ENCODE peak calls at places on chromosomes 3 and 15, in five cellular contexts. T is heart right ventricle; K is endothelial cell; A is NCI-H1694 treated with DMSO at 0.1 percent for 48 hours; D is effector memory CD4-positive, alpha-beta T cell. C is an unnamed sample.

GRCh38 chr15:55564347-55565145 is 23.6 kb downstream of the PYGO1 start:
- DNase-seq in T (no peak), K (no peak), A (no peak), D (no peak), C (peak; percentile 28)

GRCh38 chr3:159417761-159418160 is 570.9 kb upstream of the IL12A start:
- DNase-seq in T (no peak), K (no peak), A (no peak), D (no peak), C (no peak)

GRCh38 chr3:158479051-158479450 is 91.9 kb upstream of the MLF1 start:
- DNase-seq in T (no peak), K (no peak), A (no peak), D (no peak), C (no peak)

GRCh38 chr3:100198579-100199269 is 62.1 kb upstream of the TBC1D23 start:
- DNase-seq in T (no peak), K (no peak), A (no peak), D (no peak), C (no peak)

GRCh38 chr15:69815793-69816192 is 281.9 kb downstream of the TLE3 start:
- DNase-seq in T (no peak), K (no peak), A (no peak), D (no peak), C (no peak)

GRCh38 chr3:50294492-50295403 is 2.5 kb upstream of the IFRD2 start:
- DNase-seq in T (no peak), K (no peak), A (no peak), D (no peak), C (no peak)

GRCh38 chr3:146156801-146157310 is 4.1 kb downstream of the PLOD2 start:
- DNase-seq in T (no peak), K (no peak), A (no peak), D (no peak), C (no peak)

GRCh38 chr3:38029400-38030125 is at the start of gene PLCD1:
- DNase-seq in T (peak; percentile 86), K (peak; percentile 62), A (no peak), D (peak; percentile 63), C (peak; percentile 95)

GRCh38 chr15:48866141-48866563 is 11.8 kb upstream of the EID1 start:
- DNase-seq in T (no peak), K (no peak), A (peak; percentile 28), D (no peak), C (no peak)

GRCh38 chr3:151976211-151977050 is 103.0 kb downstream of the SUCNR1 start:
- DNase-seq in T (no peak), K (no peak), A (no peak), D (no peak), C (no peak)

GRCh38 chr3:71584216-71585061 is 911 bp upstream of the FOXP1 start:
- DNase-seq in T (peak; percentile 30), K (peak; percentile 34), A (no peak), D (peak; percentile 24), C (peak; percentile 42)

GRCh38 chr3:139225551-139225950 is 118.3 kb upstream of the MRPS22 start:
- DNase-seq in T (no peak), K (no peak), A (no peak), D (no peak), C (no peak)

GRCh38 chr3:157082305-157082981 is 77.5 kb downstream of the CCNL1 start:
- DNase-seq in T (no peak), K (no peak), A (no peak), D (no peak), C (no peak)

GRCh38 chr3:121232309-121233225 is 313.2 kb downstream of the POLQ start:
- DNase-seq in T (no peak), K (no peak), A (no peak), D (no peak), C (no peak)

GRCh38 chr3:185968168-185968567 is 30.4 kb upstream of the TRA2B start:
- DNase-seq in T (no peak), K (no peak), A (no peak), D (no peak), C (no peak)

GRCh38 chr15:40105517-40106202 is 3.0 kb downstream of the BMF start:
- DNase-seq in T (no peak), K (no peak), A (no peak), D (no peak), C (no peak)

GRCh38 chr3:152281032-152281713 is 12.4 kb downstream of the MBNL1 start:
- DNase-seq in T (no peak), K (no peak), A (no peak), D (no peak), C (no peak)

GRCh38 chr3:5480190-5480589 is 292.7 kb downstream of the EDEM1 start:
- DNase-seq in T (no peak), K (no peak), A (no peak), D (no peak), C (no peak)

GRCh38 chr15:101062471-101063171 is 143.5 kb downstream of the LRRK1 start:
- DNase-seq in T (no peak), K (no peak), A (no peak), D (no peak), C (no peak)

GRCh38 chr15:78358114-78358513 is 18.0 kb downstream of the CRABP1 start:
- DNase-seq in T (no peak), K (no peak), A (no peak), D (no peak), C (peak; percentile 61)

GRCh38 chr3:193605876-193606275 is 12.9 kb downstream of the OPA1 start:
- DNase-seq in T (no peak), K (peak; percentile 72), A (peak; percentile 47), D (peak; percentile 41), C (peak; percentile 77)

GRCh38 chr3:37319784-37320183 is 145.4 kb upstream of the LRRFIP2 start:
- DNase-seq in T (no peak), K (no peak), A (no peak), D (no peak), C (no peak)

GRCh38 chr15:43957724-43958123 is 130.9 kb downstream of the WDR76 start:
- DNase-seq in T (no peak), K (no peak), A (no peak), D (no peak), C (no peak)

GRCh38 chr3:141308588-141309218 is 59.6 kb upstream of the ZBTB38 start:
- DNase-seq in T (peak; percentile 42), K (peak; percentile 75), A (peak; percentile 8), D (no peak), C (peak; percentile 79)

GRCh38 chr15:52780172-52780980 is 9.8 kb downstream of the ONECUT1 start:
- DNase-seq in T (peak; percentile 57), K (peak; percentile 71), A (peak; percentile 41), D (peak; percentile 43), C (no peak)

GRCh38 chr3:128433630-128434185 is 33.0 kb downstream of the DNAJB8 start:
- DNase-seq in T (no peak), K (no peak), A (no peak), D (no peak), C (no peak)

GRCh38 chr3:188764609-188765008 is 407.2 kb upstream of the TPRG1 start:
- DNase-seq in T (no peak), K (no peak), A (no peak), D (no peak), C (no peak)

GRCh38 chr15:93121994-93122910 is 33.2 kb upstream of the RGMA start:
- DNase-seq in T (no peak), K (no peak), A (no peak), D (no peak), C (no peak)

GRCh38 chr15:40968290-40969085 is 15.2 kb downstream of the CHAC1 start:
- DNase-seq in T (no peak), K (no peak), A (no peak), D (no peak), C (no peak)

GRCh38 chr3:187630421-187630820 is 39.8 kb downstream of the SST start:
- DNase-seq in T (no peak), K (no peak), A (no peak), D (no peak), C (no peak)

GRCh38 chr3:177443469-177443868 is 246.2 kb upstream of the TBL1XR1 start:
- DNase-seq in T (no peak), K (no peak), A (no peak), D (no peak), C (no peak)

GRCh38 chr3:18556001-18556408 is 130.9 kb upstream of the SATB1 start:
- DNase-seq in T (no peak), K (no peak), A (no peak), D (no peak), C (no peak)

GRCh38 chr3:155352900-155353490 is 59.5 kb upstream of the STRIT1 start:
- DNase-seq in T (no peak), K (no peak), A (peak; percentile 71), D (no peak), C (peak; percentile 41)

GRCh38 chr3:136624894-136625815 is 127.0 kb downstream of the STAG1 start:
- DNase-seq in T (no peak), K (no peak), A (no peak), D (no peak), C (peak; percentile 32)

GRCh38 chr3:23811117-23811487 is 5.3 kb downstream of the UBE2E1 start:
- DNase-seq in T (no peak), K (no peak), A (no peak), D (no peak), C (no peak)

GRCh38 chr3:45210308-45211038 is 15.6 kb downstream of the TMEM158 start:
- DNase-seq in T (peak; percentile 83), K (peak; percentile 81), A (no peak), D (peak; percentile 69), C (peak; percentile 88)

GRCh38 chr3:29415824-29416223 is 135.0 kb downstream of the RBMS3 start:
- DNase-seq in T (no peak), K (no peak), A (no peak), D (no peak), C (no peak)

GRCh38 chr3:64475037-64475436 is 212.8 kb downstream of the ADAMTS9 start:
- DNase-seq in T (no peak), K (no peak), A (no peak), D (no peak), C (no peak)

GRCh38 chr3:100629728-100630127 is 20.3 kb downstream of the ADGRG7 start:
- DNase-seq in T (no peak), K (no peak), A (no peak), D (no peak), C (no peak)

GRCh38 chr3:141147657-141148056 is 84.0 kb upstream of the PXYLP1 start:
- DNase-seq in T (no peak), K (no peak), A (no peak), D (no peak), C (no peak)

C was measured in iPS-NIHi11.